ENCODE peak calls at places on chromosomes 3 and 15, in ten cellular contexts. One of them, this sample, is unnamed.

GRCh38 chr3:56862352-56863062 is 60.8 kb upstream of the ARHGEF3 start:
- DNase-seq in activated CD4-positive, CD25-positive, alpha-beta regulatory T cell treated with anti-CD3 and anti-CD28 coated beads, Interleukin-2, amount 50 U/mL, for 72 hours: no peak
- DNase-seq in HL-60: no peak
- DNase-seq in stimulated activated CD8-positive, alpha-beta memory T cell treated with anti-CD3 and anti-CD28 coated beads, Interleukin-4, amount 100 ng/mL, for 1 hour: no peak
- DNase-seq in ecto neural progenitor cell: no peak
- DNase-seq in adrenal gland: no peak
- DNase-seq in NAMALWA: no peak
- DNase-seq in RPMI7951: peak
- DNase-seq in T-helper 2 cell: no peak
- DNase-seq in endodermal cell: no peak
- DNase-seq in this sample: no peak

GRCh38 chr3:127674099-127674792 is 1.5 kb downstream of the ABTB1 start:
- DNase-seq in activated CD4-positive, CD25-positive, alpha-beta regulatory T cell treated with anti-CD3 and anti-CD28 coated beads, Interleukin-2, amount 50 U/mL, for 72 hours: peak
- DNase-seq in HL-60: no peak
- DNase-seq in stimulated activated CD8-positive, alpha-beta memory T cell treated with anti-CD3 and anti-CD28 coated beads, Interleukin-4, amount 100 ng/mL, for 1 hour: no peak
- DNase-seq in ecto neural progenitor cell: no peak
- DNase-seq in adrenal gland: peak
- DNase-seq in NAMALWA: no peak
- DNase-seq in RPMI7951: no peak
- DNase-seq in T-helper 2 cell: no peak
- DNase-seq in endodermal cell: no peak
- DNase-seq in this sample: no peak

GRCh38 chr15:66835558-66835878 is 133.5 kb downstream of the SMAD6 start:
- DNase-seq in activated CD4-positive, CD25-positive, alpha-beta regulatory T cell treated with anti-CD3 and anti-CD28 coated beads, Interleukin-2, amount 50 U/mL, for 72 hours: no peak
- DNase-seq in HL-60: no peak
- DNase-seq in stimulated activated CD8-positive, alpha-beta memory T cell treated with anti-CD3 and anti-CD28 coated beads, Interleukin-4, amount 100 ng/mL, for 1 hour: no peak
- DNase-seq in ecto neural progenitor cell: no peak
- DNase-seq in adrenal gland: no peak
- DNase-seq in NAMALWA: peak
- DNase-seq in RPMI7951: no peak
- DNase-seq in T-helper 2 cell: no peak
- DNase-seq in endodermal cell: no peak
- DNase-seq in this sample: no peak

GRCh38 chr3:182565916-182566524 is 227.3 kb upstream of the ATP11B start:
- DNase-seq in activated CD4-positive, CD25-positive, alpha-beta regulatory T cell treated with anti-CD3 and anti-CD28 coated beads, Interleukin-2, amount 50 U/mL, for 72 hours: no peak
- DNase-seq in HL-60: no peak
- DNase-seq in stimulated activated CD8-positive, alpha-beta memory T cell treated with anti-CD3 and anti-CD28 coated beads, Interleukin-4, amount 100 ng/mL, for 1 hour: no peak
- DNase-seq in ecto neural progenitor cell: no peak
- DNase-seq in adrenal gland: no peak
- DNase-seq in NAMALWA: no peak
- DNase-seq in RPMI7951: no peak
- DNase-seq in T-helper 2 cell: no peak
- DNase-seq in endodermal cell: no peak
- DNase-seq in this sample: no peak

GRCh38 chr3:187264051-187264450 is 27.5 kb downstream of the MASP1 start:
- DNase-seq in activated CD4-positive, CD25-positive, alpha-beta regulatory T cell treated with anti-CD3 and anti-CD28 coated beads, Interleukin-2, amount 50 U/mL, for 72 hours: no peak
- DNase-seq in HL-60: no peak
- DNase-seq in stimulated activated CD8-positive, alpha-beta memory T cell treated with anti-CD3 and anti-CD28 coated beads, Interleukin-4, amount 100 ng/mL, for 1 hour: no peak
- DNase-seq in ecto neural progenitor cell: no peak
- DNase-seq in adrenal gland: no peak
- DNase-seq in NAMALWA: no peak
- DNase-seq in RPMI7951: peak
- DNase-seq in T-helper 2 cell: no peak
- DNase-seq in endodermal cell: no peak
- DNase-seq in this sample: no peak

GRCh38 chr3:113495035-113495434 is 19.9 kb downstream of the SPICE1 start:
- DNase-seq in activated CD4-positive, CD25-positive, alpha-beta regulatory T cell treated with anti-CD3 and anti-CD28 coated beads, Interleukin-2, amount 50 U/mL, for 72 hours: no peak
- DNase-seq in HL-60: peak
- DNase-seq in stimulated activated CD8-positive, alpha-beta memory T cell treated with anti-CD3 and anti-CD28 coated beads, Interleukin-4, amount 100 ng/mL, for 1 hour: no peak
- DNase-seq in ecto neural progenitor cell: no peak
- DNase-seq in adrenal gland: peak
- DNase-seq in NAMALWA: peak
- DNase-seq in RPMI7951: peak
- DNase-seq in T-helper 2 cell: no peak
- DNase-seq in endodermal cell: peak
- DNase-seq in this sample: no peak

GRCh38 chr3:112087746-112088145 is 1.6 kb downstream of the C3orf52 start:
- DNase-seq in activated CD4-positive, CD25-positive, alpha-beta regulatory T cell treated with anti-CD3 and anti-CD28 coated beads, Interleukin-2, amount 50 U/mL, for 72 hours: no peak
- DNase-seq in HL-60: no peak
- DNase-seq in stimulated activated CD8-positive, alpha-beta memory T cell treated with anti-CD3 and anti-CD28 coated beads, Interleukin-4, amount 100 ng/mL, for 1 hour: no peak
- DNase-seq in ecto neural progenitor cell: no peak
- DNase-seq in adrenal gland: no peak
- DNase-seq in NAMALWA: no peak
- DNase-seq in RPMI7951: no peak
- DNase-seq in T-helper 2 cell: no peak
- DNase-seq in endodermal cell: no peak
- DNase-seq in this sample: no peak

GRCh38 chr3:78368576-78369345 is 1328.9 kb downstream of the ROBO2 start:
- DNase-seq in activated CD4-positive, CD25-positive, alpha-beta regulatory T cell treated with anti-CD3 and anti-CD28 coated beads, Interleukin-2, amount 50 U/mL, for 72 hours: no peak
- DNase-seq in HL-60: no peak
- DNase-seq in stimulated activated CD8-positive, alpha-beta memory T cell treated with anti-CD3 and anti-CD28 coated beads, Interleukin-4, amount 100 ng/mL, for 1 hour: no peak
- DNase-seq in ecto neural progenitor cell: no peak
- DNase-seq in adrenal gland: no peak
- DNase-seq in NAMALWA: no peak
- DNase-seq in RPMI7951: no peak
- DNase-seq in T-helper 2 cell: no peak
- DNase-seq in endodermal cell: no peak
- DNase-seq in this sample: no peak

GRCh38 chr3:52810923-52811322 is 16.3 kb downstream of the ITIH3 start:
- DNase-seq in activated CD4-positive, CD25-positive, alpha-beta regulatory T cell treated with anti-CD3 and anti-CD28 coated beads, Interleukin-2, amount 50 U/mL, for 72 hours: no peak
- DNase-seq in HL-60: no peak
- DNase-seq in stimulated activated CD8-positive, alpha-beta memory T cell treated with anti-CD3 and anti-CD28 coated beads, Interleukin-4, amount 100 ng/mL, for 1 hour: no peak
- DNase-seq in ecto neural progenitor cell: no peak
- DNase-seq in adrenal gland: no peak
- DNase-seq in NAMALWA: no peak
- DNase-seq in RPMI7951: no peak
- DNase-seq in T-helper 2 cell: no peak
- DNase-seq in endodermal cell: no peak
- DNase-seq in this sample: no peak

GRCh38 chr15:61871926-61872522 is 188.2 kb downstream of the VPS13C start:
- DNase-seq in activated CD4-positive, CD25-positive, alpha-beta regulatory T cell treated with anti-CD3 and anti-CD28 coated beads, Interleukin-2, amount 50 U/mL, for 72 hours: no peak
- DNase-seq in HL-60: no peak
- DNase-seq in stimulated activated CD8-positive, alpha-beta memory T cell treated with anti-CD3 and anti-CD28 coated beads, Interleukin-4, amount 100 ng/mL, for 1 hour: no peak
- DNase-seq in ecto neural progenitor cell: no peak
- DNase-seq in adrenal gland: no peak
- DNase-seq in NAMALWA: peak
- DNase-seq in RPMI7951: peak
- DNase-seq in T-helper 2 cell: no peak
- DNase-seq in endodermal cell: no peak
- DNase-seq in this sample: no peak

GRCh38 chr3:100634493-100635272 is 25.3 kb downstream of the ADGRG7 start:
- DNase-seq in activated CD4-positive, CD25-positive, alpha-beta regulatory T cell treated with anti-CD3 and anti-CD28 coated beads, Interleukin-2, amount 50 U/mL, for 72 hours: no peak
- DNase-seq in HL-60: peak
- DNase-seq in stimulated activated CD8-positive, alpha-beta memory T cell treated with anti-CD3 and anti-CD28 coated beads, Interleukin-4, amount 100 ng/mL, for 1 hour: no peak
- DNase-seq in ecto neural progenitor cell: no peak
- DNase-seq in adrenal gland: no peak
- DNase-seq in NAMALWA: peak
- DNase-seq in RPMI7951: peak
- DNase-seq in T-helper 2 cell: no peak
- DNase-seq in endodermal cell: peak
- DNase-seq in this sample: no peak

GRCh38 chr15:64010719-64011118 is 35.6 kb downstream of the DAPK2 start:
- DNase-seq in activated CD4-positive, CD25-positive, alpha-beta regulatory T cell treated with anti-CD3 and anti-CD28 coated beads, Interleukin-2, amount 50 U/mL, for 72 hours: peak
- DNase-seq in HL-60: peak
- DNase-seq in stimulated activated CD8-positive, alpha-beta memory T cell treated with anti-CD3 and anti-CD28 coated beads, Interleukin-4, amount 100 ng/mL, for 1 hour: peak
- DNase-seq in ecto neural progenitor cell: no peak
- DNase-seq in adrenal gland: peak
- DNase-seq in NAMALWA: peak
- DNase-seq in RPMI7951: peak
- DNase-seq in T-helper 2 cell: peak
- DNase-seq in endodermal cell: peak
- DNase-seq in this sample: no peak

GRCh38 chr15:52566889-52567288 is 1.9 kb downstream of the ARPP19 start:
- DNase-seq in activated CD4-positive, CD25-positive, alpha-beta regulatory T cell treated with anti-CD3 and anti-CD28 coated beads, Interleukin-2, amount 50 U/mL, for 72 hours: no peak
- DNase-seq in HL-60: no peak
- DNase-seq in stimulated activated CD8-positive, alpha-beta memory T cell treated with anti-CD3 and anti-CD28 coated beads, Interleukin-4, amount 100 ng/mL, for 1 hour: no peak
- DNase-seq in ecto neural progenitor cell: no peak
- DNase-seq in adrenal gland: no peak
- DNase-seq in NAMALWA: no peak
- DNase-seq in RPMI7951: no peak
- DNase-seq in T-helper 2 cell: no peak
- DNase-seq in endodermal cell: no peak
- DNase-seq in this sample: no peak

GRCh38 chr15:38195191-38195901 is 57.3 kb upstream of the SPRED1 start:
- DNase-seq in activated CD4-positive, CD25-positive, alpha-beta regulatory T cell treated with anti-CD3 and anti-CD28 coated beads, Interleukin-2, amount 50 U/mL, for 72 hours: no peak
- DNase-seq in HL-60: no peak
- DNase-seq in stimulated activated CD8-positive, alpha-beta memory T cell treated with anti-CD3 and anti-CD28 coated beads, Interleukin-4, amount 100 ng/mL, for 1 hour: no peak
- DNase-seq in ecto neural progenitor cell: no peak
- DNase-seq in adrenal gland: no peak
- DNase-seq in NAMALWA: no peak
- DNase-seq in RPMI7951: peak
- DNase-seq in T-helper 2 cell: no peak
- DNase-seq in endodermal cell: no peak
- DNase-seq in this sample: no peak

GRCh38 chr3:197028711-197029510 is 706 bp downstream of the MELTF start:
- DNase-seq in activated CD4-positive, CD25-positive, alpha-beta regulatory T cell treated with anti-CD3 and anti-CD28 coated beads, Interleukin-2, amount 50 U/mL, for 72 hours: no peak
- DNase-seq in HL-60: no peak
- DNase-seq in stimulated activated CD8-positive, alpha-beta memory T cell treated with anti-CD3 and anti-CD28 coated beads, Interleukin-4, amount 100 ng/mL, for 1 hour: no peak
- DNase-seq in ecto neural progenitor cell: peak
- DNase-seq in adrenal gland: no peak
- DNase-seq in NAMALWA: no peak
- DNase-seq in RPMI7951: no peak
- DNase-seq in T-helper 2 cell: no peak
- DNase-seq in endodermal cell: no peak
- DNase-seq in this sample: peak

GRCh38 chr3:138712086-138712485 is 103.5 kb downstream of the FAIM start:
- DNase-seq in activated CD4-positive, CD25-positive, alpha-beta regulatory T cell treated with anti-CD3 and anti-CD28 coated beads, Interleukin-2, amount 50 U/mL, for 72 hours: no peak
- DNase-seq in HL-60: no peak
- DNase-seq in stimulated activated CD8-positive, alpha-beta memory T cell treated with anti-CD3 and anti-CD28 coated beads, Interleukin-4, amount 100 ng/mL, for 1 hour: no peak
- DNase-seq in ecto neural progenitor cell: no peak
- DNase-seq in adrenal gland: no peak
- DNase-seq in NAMALWA: no peak
- DNase-seq in RPMI7951: no peak
- DNase-seq in T-helper 2 cell: no peak
- DNase-seq in endodermal cell: no peak
- DNase-seq in this sample: no peak

GRCh38 chr3:175337631-175338030 is 478.5 kb downstream of the NAALADL2 start:
- DNase-seq in activated CD4-positive, CD25-positive, alpha-beta regulatory T cell treated with anti-CD3 and anti-CD28 coated beads, Interleukin-2, amount 50 U/mL, for 72 hours: no peak
- DNase-seq in HL-60: no peak
- DNase-seq in stimulated activated CD8-positive, alpha-beta memory T cell treated with anti-CD3 and anti-CD28 coated beads, Interleukin-4, amount 100 ng/mL, for 1 hour: no peak
- DNase-seq in ecto neural progenitor cell: no peak
- DNase-seq in adrenal gland: no peak
- DNase-seq in NAMALWA: no peak
- DNase-seq in RPMI7951: no peak
- DNase-seq in T-helper 2 cell: no peak
- DNase-seq in endodermal cell: no peak
- DNase-seq in this sample: no peak

GRCh38 chr3:194937751-194938358 is 252.2 kb downstream of the FAM43A start:
- DNase-seq in activated CD4-positive, CD25-positive, alpha-beta regulatory T cell treated with anti-CD3 and anti-CD28 coated beads, Interleukin-2, amount 50 U/mL, for 72 hours: no peak
- DNase-seq in HL-60: no peak
- DNase-seq in stimulated activated CD8-positive, alpha-beta memory T cell treated with anti-CD3 and anti-CD28 coated beads, Interleukin-4, amount 100 ng/mL, for 1 hour: no peak
- DNase-seq in ecto neural progenitor cell: no peak
- DNase-seq in adrenal gland: no peak
- DNase-seq in NAMALWA: no peak
- DNase-seq in RPMI7951: no peak
- DNase-seq in T-helper 2 cell: no peak
- DNase-seq in endodermal cell: no peak
- DNase-seq in this sample: no peak

GRCh38 chr3:71752911-71753715 is 542 bp upstream of the GPR27 start:
- DNase-seq in activated CD4-positive, CD25-positive, alpha-beta regulatory T cell treated with anti-CD3 and anti-CD28 coated beads, Interleukin-2, amount 50 U/mL, for 72 hours: no peak
- DNase-seq in HL-60: no peak
- DNase-seq in stimulated activated CD8-positive, alpha-beta memory T cell treated with anti-CD3 and anti-CD28 coated beads, Interleukin-4, amount 100 ng/mL, for 1 hour: no peak
- DNase-seq in ecto neural progenitor cell: peak
- DNase-seq in adrenal gland: no peak
- DNase-seq in NAMALWA: no peak
- DNase-seq in RPMI7951: no peak
- DNase-seq in T-helper 2 cell: no peak
- DNase-seq in endodermal cell: peak
- DNase-seq in this sample: no peak

GRCh38 chr3:142318331-142318730 is 92.9 kb upstream of the GK5 start:
- DNase-seq in activated CD4-positive, CD25-positive, alpha-beta regulatory T cell treated with anti-CD3 and anti-CD28 coated beads, Interleukin-2, amount 50 U/mL, for 72 hours: no peak
- DNase-seq in HL-60: no peak
- DNase-seq in stimulated activated CD8-positive, alpha-beta memory T cell treated with anti-CD3 and anti-CD28 coated beads, Interleukin-4, amount 100 ng/mL, for 1 hour: no peak
- DNase-seq in ecto neural progenitor cell: no peak
- DNase-seq in adrenal gland: no peak
- DNase-seq in NAMALWA: no peak
- DNase-seq in RPMI7951: no peak
- DNase-seq in T-helper 2 cell: no peak
- DNase-seq in endodermal cell: no peak
- DNase-seq in this sample: no peak

GRCh38 chr15:70096215-70096974 is 1.3 kb downstream of the TLE3 start:
- DNase-seq in activated CD4-positive, CD25-positive, alpha-beta regulatory T cell treated with anti-CD3 and anti-CD28 coated beads, Interleukin-2, amount 50 U/mL, for 72 hours: peak
- DNase-seq in HL-60: no peak
- DNase-seq in stimulated activated CD8-positive, alpha-beta memory T cell treated with anti-CD3 and anti-CD28 coated beads, Interleukin-4, amount 100 ng/mL, for 1 hour: no peak
- DNase-seq in ecto neural progenitor cell: peak
- DNase-seq in adrenal gland: peak
- DNase-seq in NAMALWA: peak
- DNase-seq in RPMI7951: peak
- DNase-seq in T-helper 2 cell: peak
- DNase-seq in endodermal cell: no peak
- DNase-seq in this sample: no peak

GRCh38 chr3:20482350-20482749 is 296.3 kb upstream of the SGO1 start:
- DNase-seq in activated CD4-positive, CD25-positive, alpha-beta regulatory T cell treated with anti-CD3 and anti-CD28 coated beads, Interleukin-2, amount 50 U/mL, for 72 hours: no peak
- DNase-seq in HL-60: no peak
- DNase-seq in stimulated activated CD8-positive, alpha-beta memory T cell treated with anti-CD3 and anti-CD28 coated beads, Interleukin-4, amount 100 ng/mL, for 1 hour: no peak
- DNase-seq in ecto neural progenitor cell: no peak
- DNase-seq in adrenal gland: no peak
- DNase-seq in NAMALWA: no peak
- DNase-seq in RPMI7951: no peak
- DNase-seq in T-helper 2 cell: no peak
- DNase-seq in endodermal cell: no peak
- DNase-seq in this sample: no peak

GRCh38 chr3:67976683-67977082 is 322.3 kb upstream of the SUCLG2 start:
- DNase-seq in activated CD4-positive, CD25-positive, alpha-beta regulatory T cell treated with anti-CD3 and anti-CD28 coated beads, Interleukin-2, amount 50 U/mL, for 72 hours: no peak
- DNase-seq in HL-60: no peak
- DNase-seq in stimulated activated CD8-positive, alpha-beta memory T cell treated with anti-CD3 and anti-CD28 coated beads, Interleukin-4, amount 100 ng/mL, for 1 hour: no peak
- DNase-seq in ecto neural progenitor cell: no peak
- DNase-seq in adrenal gland: no peak
- DNase-seq in NAMALWA: no peak
- DNase-seq in RPMI7951: no peak
- DNase-seq in T-helper 2 cell: no peak
- DNase-seq in endodermal cell: no peak
- DNase-seq in this sample: no peak

GRCh38 chr3:24495334-24495994 is 814 bp upstream of the THRB start:
- DNase-seq in activated CD4-positive, CD25-positive, alpha-beta regulatory T cell treated with anti-CD3 and anti-CD28 coated beads, Interleukin-2, amount 50 U/mL, for 72 hours: no peak
- DNase-seq in HL-60: no peak
- DNase-seq in stimulated activated CD8-positive, alpha-beta memory T cell treated with anti-CD3 and anti-CD28 coated beads, Interleukin-4, amount 100 ng/mL, for 1 hour: no peak
- DNase-seq in ecto neural progenitor cell: peak
- DNase-seq in adrenal gland: peak
- DNase-seq in NAMALWA: no peak
- DNase-seq in RPMI7951: no peak
- DNase-seq in T-helper 2 cell: no peak
- DNase-seq in endodermal cell: peak
- DNase-seq in this sample: peak

GRCh38 chr3:28215407-28215806 is 26.0 kb upstream of the CMC1 start:
- DNase-seq in activated CD4-positive, CD25-positive, alpha-beta regulatory T cell treated with anti-CD3 and anti-CD28 coated beads, Interleukin-2, amount 50 U/mL, for 72 hours: no peak
- DNase-seq in HL-60: no peak
- DNase-seq in stimulated activated CD8-positive, alpha-beta memory T cell treated with anti-CD3 and anti-CD28 coated beads, Interleukin-4, amount 100 ng/mL, for 1 hour: no peak
- DNase-seq in ecto neural progenitor cell: no peak
- DNase-seq in adrenal gland: no peak
- DNase-seq in NAMALWA: no peak
- DNase-seq in RPMI7951: no peak
- DNase-seq in T-helper 2 cell: no peak
- DNase-seq in endodermal cell: no peak
- DNase-seq in this sample: no peak

GRCh38 chr15:89078831-89079810 is 9.1 kb upstream of the ABHD2 start:
- DNase-seq in activated CD4-positive, CD25-positive, alpha-beta regulatory T cell treated with anti-CD3 and anti-CD28 coated beads, Interleukin-2, amount 50 U/mL, for 72 hours: no peak
- DNase-seq in HL-60: no peak
- DNase-seq in stimulated activated CD8-positive, alpha-beta memory T cell treated with anti-CD3 and anti-CD28 coated beads, Interleukin-4, amount 100 ng/mL, for 1 hour: no peak
- DNase-seq in ecto neural progenitor cell: no peak
- DNase-seq in adrenal gland: no peak
- DNase-seq in NAMALWA: no peak
- DNase-seq in RPMI7951: no peak
- DNase-seq in T-helper 2 cell: no peak
- DNase-seq in endodermal cell: no peak
- DNase-seq in this sample: no peak

GRCh38 chr3:45178131-45179023 is 32.2 kb upstream of the CDCP1 start:
- DNase-seq in activated CD4-positive, CD25-positive, alpha-beta regulatory T cell treated with anti-CD3 and anti-CD28 coated beads, Interleukin-2, amount 50 U/mL, for 72 hours: no peak
- DNase-seq in HL-60: no peak
- DNase-seq in stimulated activated CD8-positive, alpha-beta memory T cell treated with anti-CD3 and anti-CD28 coated beads, Interleukin-4, amount 100 ng/mL, for 1 hour: no peak
- DNase-seq in ecto neural progenitor cell: no peak
- DNase-seq in adrenal gland: no peak
- DNase-seq in NAMALWA: no peak
- DNase-seq in RPMI7951: peak
- DNase-seq in T-helper 2 cell: no peak
- DNase-seq in endodermal cell: no peak
- DNase-seq in this sample: no peak

GRCh38 chr3:111979689-111980025 is 831 bp downstream of the ABHD10 start:
- DNase-seq in activated CD4-positive, CD25-positive, alpha-beta regulatory T cell treated with anti-CD3 and anti-CD28 coated beads, Interleukin-2, amount 50 U/mL, for 72 hours: no peak
- DNase-seq in HL-60: no peak
- DNase-seq in stimulated activated CD8-positive, alpha-beta memory T cell treated with anti-CD3 and anti-CD28 coated beads, Interleukin-4, amount 100 ng/mL, for 1 hour: no peak
- DNase-seq in ecto neural progenitor cell: no peak
- DNase-seq in adrenal gland: no peak
- DNase-seq in NAMALWA: no peak
- DNase-seq in RPMI7951: no peak
- DNase-seq in T-helper 2 cell: no peak
- DNase-seq in endodermal cell: no peak
- DNase-seq in this sample: no peak